ENCODE peak calls at places on chromosomes 2 and 18, in ten cellular contexts. N, O, I, K, D, F, H, C, V and X are unnamed samples.

GRCh38 chr2:98367721-98368120 is 21.5 kb downstream of the CNGA3 start:
- DNase-seq in N (no peak), O (no peak), I (no peak), K (no peak), D (no peak), F (no peak), H (no peak), C (no peak), V (no peak), X (no peak)

GRCh38 chr2:207254526-207255464 is 89.0 kb upstream of the KLF7 start:
- DNase-seq in N (no peak), O (no peak), I (no peak), K (peak; percentile 27), D (peak; percentile 52), F (no peak), H (no peak), C (no peak), V (no peak), X (no peak)

GRCh38 chr2:30936924-30937323 is 129.7 kb upstream of the CAPN13 start:
- DNase-seq in N (no peak), O (no peak), I (no peak), K (no peak), D (no peak), F (no peak), H (no peak), C (no peak), V (no peak), X (no peak)

GRCh38 chr2:86256300-86256699 is 57.0 kb downstream of the MRPL35 start:
- DNase-seq in N (no peak), O (no peak), I (no peak), K (no peak), D (no peak), F (no peak), H (no peak), C (no peak), V (no peak), X (no peak)

GRCh38 chr2:138433995-138434991 is 67.3 kb upstream of the SPOPL start:
- DNase-seq in N (no peak), O (no peak), I (no peak), K (no peak), D (peak; percentile 50), F (no peak), H (no peak), C (no peak), V (no peak), X (no peak)

GRCh38 chr2:70403267-70404053 is 101.6 kb upstream of the FAM136A start:
- DNase-seq in N (no peak), O (peak; percentile 80), I (no peak), K (no peak), D (no peak), F (no peak), H (no peak), C (no peak), V (no peak), X (no peak)

GRCh38 chr18:35968278-35968880 is 4.1 kb upstream of the RMP24 start:
- DNase-seq in N (no peak), O (no peak), I (no peak), K (no peak), D (no peak), F (no peak), H (no peak), C (no peak), V (no peak), X (no peak)

GRCh38 chr2:206642075-206643025 is at the start of gene FAM237A:
- DNase-seq in N (no peak), O (peak; percentile 2), I (no peak), K (no peak), D (peak; percentile 73), F (peak; percentile 75), H (no peak), C (peak; percentile 49), V (peak; percentile 9), X (no peak)

GRCh38 chr2:38315707-38316333 is 61.3 kb downstream of the ATL2 start:
- DNase-seq in N (peak; percentile 48), O (peak; percentile 49), I (no peak), K (peak; percentile 40), D (peak; percentile 66), F (peak; percentile 57), H (no peak), C (peak; percentile 47), V (no peak), X (no peak)

GRCh38 chr18:63099848-63100625 is 219.5 kb downstream of the BCL2 start:
- DNase-seq in N (no peak), O (peak; percentile 93), I (no peak), K (peak; percentile 57), D (no peak), F (no peak), H (no peak), C (peak; percentile 52), V (no peak), X (no peak)

GRCh38 chr18:42447688-42448087 is 492.7 kb downstream of the PIK3C3 start:
- DNase-seq in N (no peak), O (no peak), I (no peak), K (no peak), D (no peak), F (no peak), H (no peak), C (no peak), V (no peak), X (no peak)

GRCh38 chr2:88856409-88857135 is 165.1 kb downstream of the RPIA start:
- DNase-seq in N (no peak), O (no peak), I (no peak), K (no peak), D (no peak), F (no peak), H (no peak), C (no peak), V (no peak), X (no peak)

GRCh38 chr18:62436636-62437519 is 85.9 kb upstream of the ZCCHC2 start:
- DNase-seq in N (no peak), O (peak; percentile 51), I (no peak), K (no peak), D (peak; percentile 89), F (no peak), H (no peak), C (no peak), V (no peak), X (no peak)

GRCh38 chr2:30208453-30208852 is 22.9 kb upstream of the LBH start:
- DNase-seq in N (peak; percentile 64), O (peak; percentile 68), I (no peak), K (peak; percentile 63), D (peak; percentile 87), F (peak; percentile 75), H (no peak), C (peak; percentile 46), V (no peak), X (no peak)

GRCh38 chr2:96685592-96686459 is 43.3 kb downstream of the FER1L5 start:
- DNase-seq in N (no peak), O (no peak), I (no peak), K (no peak), D (peak; percentile 73), F (peak; percentile 85), H (no peak), C (no peak), V (no peak), X (no peak)

GRCh38 chr18:76765649-76766048 is 56.7 kb upstream of the ZNF236 start:
- DNase-seq in N (no peak), O (no peak), I (no peak), K (peak; percentile 47), D (no peak), F (no peak), H (no peak), C (no peak), V (no peak), X (no peak)

GRCh38 chr2:71669058-71669456 is 215.7 kb downstream of the DYSF start:
- DNase-seq in N (no peak), O (no peak), I (no peak), K (no peak), D (no peak), F (peak; percentile 34), H (no peak), C (no peak), V (no peak), X (no peak)

GRCh38 chr2:196149926-196150325 is 21.5 kb downstream of the STK17B start:
- DNase-seq in N (no peak), O (no peak), I (no peak), K (no peak), D (no peak), F (no peak), H (no peak), C (no peak), V (no peak), X (no peak)

GRCh38 chr18:58896268-58896667 is 31.6 kb downstream of the ZNF532 start:
- DNase-seq in N (no peak), O (no peak), I (no peak), K (no peak), D (no peak), F (no peak), H (no peak), C (peak; percentile 41), V (no peak), X (no peak)

GRCh38 chr2:15730545-15731212 is 139.0 kb downstream of the DDX1 start:
- DNase-seq in N (peak; percentile 80), O (peak; percentile 89), I (no peak), K (peak; percentile 86), D (peak; percentile 99), F (no peak), H (peak; percentile 59), C (no peak), V (peak; percentile 60), X (no peak)

GRCh38 chr2:237627463-237628321 is at the start of gene LRRFIP1:
- DNase-seq in N (no peak), O (no peak), I (no peak), K (no peak), D (peak; percentile 35), F (peak; percentile 84), H (no peak), C (no peak), V (no peak), X (no peak)

GRCh38 chr18:61893971-61894750 is 1.4 kb upstream of the RNF152 start:
- DNase-seq in N (peak; percentile 57), O (peak; percentile 88), I (peak; percentile 51), K (no peak), D (peak; percentile 68), F (peak; percentile 96), H (no peak), C (peak; percentile 84), V (peak; percentile 36), X (peak; percentile 36)

GRCh38 chr2:132824716-132825115 is 154.7 kb upstream of the LYPD1 start:
- DNase-seq in N (no peak), O (no peak), I (no peak), K (peak; percentile 54), D (no peak), F (no peak), H (peak; percentile 33), C (no peak), V (no peak), X (no peak)

GRCh38 chr18:3623769-3624545 is 174.0 kb downstream of the TGIF1 start:
- DNase-seq in N (no peak), O (peak; percentile 96), I (no peak), K (peak; percentile 99), D (peak; percentile 97), F (peak; percentile 75), H (peak; percentile 91), C (no peak), V (peak; percentile 72), X (no peak)

GRCh38 chr2:14524041-14524802 is 108.3 kb upstream of the LRATD1 start:
- DNase-seq in N (no peak), O (no peak), I (no peak), K (no peak), D (no peak), F (no peak), H (peak; percentile 74), C (no peak), V (no peak), X (no peak)